ENCODE peak calls at places on chromosomes 6 and 20, in nine cellular contexts. One of them, this sample, is unnamed.

GRCh38 chr20:9617940-9618339 is 103.5 kb downstream of the LAMP5 start:
- DNase-seq in HCT116: peak
- DNase-seq in HS-27A: no peak
- DNase-seq in NCI-H1105 treated with DMSO at 0.1 percent for 48 hours: peak
- DNase-seq in NCI-H510A treated with DMSO at 0.1 percent for 48 hours: peak
- DNase-seq in stimulated activated CD4-positive, alpha-beta T cell treated with anti-CD3 and anti-CD28 coated beads, Interleukin-12 subunit alpha, Interleukin-12 subunit beta, amount 100 ng/mL, for 4 hours: no peak
- DNase-seq in CD14-positive monocyte: no peak
- DNase-seq in Calu3: peak
- DNase-seq in uterus: no peak
- DNase-seq in this sample: no peak

GRCh38 chr6:170093276-170093657 is 197.6 kb downstream of the DLL1 start:
- DNase-seq in HS-27A: no peak
- DNase-seq in uterus: no peak
- DNase-seq in HCT116: no peak
- DNase-seq in stimulated activated CD4-positive, alpha-beta T cell treated with anti-CD3 and anti-CD28 coated beads, Interleukin-12 subunit alpha, Interleukin-12 subunit beta, amount 100 ng/mL, for 4 hours: no peak
- DNase-seq in NCI-H510A treated with DMSO at 0.1 percent for 48 hours: no peak
- DNase-seq in CD14-positive monocyte: peak
- DNase-seq in Calu3: no peak
- DNase-seq in NCI-H1105 treated with DMSO at 0.1 percent for 48 hours: no peak
- DNase-seq in this sample: no peak

GRCh38 chr6:144630857-144631256 is 345.7 kb downstream of the UTRN start:
- DNase-seq in stimulated activated CD4-positive, alpha-beta T cell treated with anti-CD3 and anti-CD28 coated beads, Interleukin-12 subunit alpha, Interleukin-12 subunit beta, amount 100 ng/mL, for 4 hours: no peak
- DNase-seq in NCI-H1105 treated with DMSO at 0.1 percent for 48 hours: no peak
- DNase-seq in CD14-positive monocyte: no peak
- DNase-seq in NCI-H510A treated with DMSO at 0.1 percent for 48 hours: no peak
- DNase-seq in uterus: no peak
- DNase-seq in HS-27A: no peak
- DNase-seq in HCT116: no peak
- DNase-seq in Calu3: no peak
- DNase-seq in this sample: no peak

GRCh38 chr6:129686941-129687627 is 22.9 kb downstream of the ARHGAP18 start:
- DNase-seq in CD14-positive monocyte: peak
- DNase-seq in HS-27A: no peak
- DNase-seq in NCI-H510A treated with DMSO at 0.1 percent for 48 hours: no peak
- DNase-seq in uterus: no peak
- DNase-seq in NCI-H1105 treated with DMSO at 0.1 percent for 48 hours: no peak
- DNase-seq in stimulated activated CD4-positive, alpha-beta T cell treated with anti-CD3 and anti-CD28 coated beads, Interleukin-12 subunit alpha, Interleukin-12 subunit beta, amount 100 ng/mL, for 4 hours: no peak
- DNase-seq in HCT116: no peak
- DNase-seq in Calu3: no peak
- DNase-seq in this sample: peak

GRCh38 chr6:44297063-44298038 is 15.8 kb downstream of the AARS2 start:
- DNase-seq in NCI-H1105 treated with DMSO at 0.1 percent for 48 hours: peak
- DNase-seq in stimulated activated CD4-positive, alpha-beta T cell treated with anti-CD3 and anti-CD28 coated beads, Interleukin-12 subunit alpha, Interleukin-12 subunit beta, amount 100 ng/mL, for 4 hours: peak
- DNase-seq in uterus: no peak
- DNase-seq in NCI-H510A treated with DMSO at 0.1 percent for 48 hours: peak
- DNase-seq in Calu3: peak
- DNase-seq in HCT116: no peak
- DNase-seq in CD14-positive monocyte: peak
- DNase-seq in HS-27A: no peak
- DNase-seq in this sample: peak

GRCh38 chr6:36040958-36041357 is 13.3 kb downstream of the MAPK14 start:
- DNase-seq in Calu3: no peak
- DNase-seq in uterus: no peak
- DNase-seq in stimulated activated CD4-positive, alpha-beta T cell treated with anti-CD3 and anti-CD28 coated beads, Interleukin-12 subunit alpha, Interleukin-12 subunit beta, amount 100 ng/mL, for 4 hours: no peak
- DNase-seq in NCI-H510A treated with DMSO at 0.1 percent for 48 hours: no peak
- DNase-seq in CD14-positive monocyte: no peak
- DNase-seq in HS-27A: no peak
- DNase-seq in NCI-H1105 treated with DMSO at 0.1 percent for 48 hours: no peak
- DNase-seq in HCT116: no peak
- DNase-seq in this sample: no peak

GRCh38 chr20:63897978-63898561 is 3.1 kb downstream of the DNAJC5 start:
- DNase-seq in CD14-positive monocyte: no peak
- DNase-seq in NCI-H510A treated with DMSO at 0.1 percent for 48 hours: no peak
- DNase-seq in NCI-H1105 treated with DMSO at 0.1 percent for 48 hours: no peak
- DNase-seq in HCT116: no peak
- DNase-seq in Calu3: no peak
- DNase-seq in HS-27A: no peak
- DNase-seq in uterus: no peak
- DNase-seq in stimulated activated CD4-positive, alpha-beta T cell treated with anti-CD3 and anti-CD28 coated beads, Interleukin-12 subunit alpha, Interleukin-12 subunit beta, amount 100 ng/mL, for 4 hours: no peak
- DNase-seq in this sample: no peak

GRCh38 chr6:82840571-82840970 is 225.1 kb downstream of the UBE3D start:
- DNase-seq in NCI-H510A treated with DMSO at 0.1 percent for 48 hours: no peak
- DNase-seq in NCI-H1105 treated with DMSO at 0.1 percent for 48 hours: no peak
- DNase-seq in uterus: no peak
- DNase-seq in HS-27A: no peak
- DNase-seq in CD14-positive monocyte: no peak
- DNase-seq in Calu3: no peak
- DNase-seq in HCT116: no peak
- DNase-seq in stimulated activated CD4-positive, alpha-beta T cell treated with anti-CD3 and anti-CD28 coated beads, Interleukin-12 subunit alpha, Interleukin-12 subunit beta, amount 100 ng/mL, for 4 hours: no peak
- DNase-seq in this sample: no peak

GRCh38 chr6:147779624-147780023 is 271.1 kb downstream of the SAMD5 start:
- DNase-seq in HS-27A: no peak
- DNase-seq in Calu3: no peak
- DNase-seq in stimulated activated CD4-positive, alpha-beta T cell treated with anti-CD3 and anti-CD28 coated beads, Interleukin-12 subunit alpha, Interleukin-12 subunit beta, amount 100 ng/mL, for 4 hours: no peak
- DNase-seq in uterus: no peak
- DNase-seq in NCI-H510A treated with DMSO at 0.1 percent for 48 hours: no peak
- DNase-seq in NCI-H1105 treated with DMSO at 0.1 percent for 48 hours: no peak
- DNase-seq in CD14-positive monocyte: no peak
- DNase-seq in HCT116: no peak
- DNase-seq in this sample: no peak

GRCh38 chr6:36863670-36864540 is 10.7 kb downstream of the PPIL1 start:
- DNase-seq in CD14-positive monocyte: no peak
- DNase-seq in HS-27A: no peak
- DNase-seq in uterus: no peak
- DNase-seq in NCI-H1105 treated with DMSO at 0.1 percent for 48 hours: no peak
- DNase-seq in stimulated activated CD4-positive, alpha-beta T cell treated with anti-CD3 and anti-CD28 coated beads, Interleukin-12 subunit alpha, Interleukin-12 subunit beta, amount 100 ng/mL, for 4 hours: no peak
- DNase-seq in NCI-H510A treated with DMSO at 0.1 percent for 48 hours: no peak
- DNase-seq in HCT116: no peak
- DNase-seq in Calu3: no peak
- DNase-seq in this sample: no peak

GRCh38 chr20:37775200-37775599 is 81.4 kb downstream of the CTNNBL1 start:
- DNase-seq in Calu3: no peak
- DNase-seq in NCI-H1105 treated with DMSO at 0.1 percent for 48 hours: no peak
- DNase-seq in HS-27A: no peak
- DNase-seq in stimulated activated CD4-positive, alpha-beta T cell treated with anti-CD3 and anti-CD28 coated beads, Interleukin-12 subunit alpha, Interleukin-12 subunit beta, amount 100 ng/mL, for 4 hours: no peak
- DNase-seq in NCI-H510A treated with DMSO at 0.1 percent for 48 hours: no peak
- DNase-seq in CD14-positive monocyte: no peak
- DNase-seq in HCT116: no peak
- DNase-seq in uterus: no peak
- DNase-seq in this sample: no peak

GRCh38 chr6:132764370-132764769 is 6.7 kb upstream of the VNN2 start:
- DNase-seq in stimulated activated CD4-positive, alpha-beta T cell treated with anti-CD3 and anti-CD28 coated beads, Interleukin-12 subunit alpha, Interleukin-12 subunit beta, amount 100 ng/mL, for 4 hours: no peak
- DNase-seq in uterus: peak
- DNase-seq in HCT116: no peak
- DNase-seq in NCI-H510A treated with DMSO at 0.1 percent for 48 hours: no peak
- DNase-seq in HS-27A: peak
- DNase-seq in CD14-positive monocyte: no peak
- DNase-seq in NCI-H1105 treated with DMSO at 0.1 percent for 48 hours: no peak
- DNase-seq in Calu3: peak
- DNase-seq in this sample: no peak

GRCh38 chr6:11653028-11653583 is 115.6 kb downstream of the TMEM170B start:
- DNase-seq in HCT116: no peak
- DNase-seq in Calu3: peak
- DNase-seq in HS-27A: peak
- DNase-seq in CD14-positive monocyte: peak
- DNase-seq in NCI-H510A treated with DMSO at 0.1 percent for 48 hours: no peak
- DNase-seq in NCI-H1105 treated with DMSO at 0.1 percent for 48 hours: no peak
- DNase-seq in uterus: peak
- DNase-seq in stimulated activated CD4-positive, alpha-beta T cell treated with anti-CD3 and anti-CD28 coated beads, Interleukin-12 subunit alpha, Interleukin-12 subunit beta, amount 100 ng/mL, for 4 hours: peak
- DNase-seq in this sample: peak

GRCh38 chr20:35363190-35363589 is 48.6 kb downstream of the UQCC1 start:
- DNase-seq in Calu3: no peak
- DNase-seq in HCT116: no peak
- DNase-seq in uterus: no peak
- DNase-seq in HS-27A: no peak
- DNase-seq in stimulated activated CD4-positive, alpha-beta T cell treated with anti-CD3 and anti-CD28 coated beads, Interleukin-12 subunit alpha, Interleukin-12 subunit beta, amount 100 ng/mL, for 4 hours: no peak
- DNase-seq in NCI-H510A treated with DMSO at 0.1 percent for 48 hours: no peak
- DNase-seq in NCI-H1105 treated with DMSO at 0.1 percent for 48 hours: no peak
- DNase-seq in CD14-positive monocyte: no peak
- DNase-seq in this sample: no peak

GRCh38 chr6:57221936-57222683 is at the start of gene RAB23:
- DNase-seq in NCI-H510A treated with DMSO at 0.1 percent for 48 hours: peak
- DNase-seq in HCT116: peak
- DNase-seq in HS-27A: peak
- DNase-seq in stimulated activated CD4-positive, alpha-beta T cell treated with anti-CD3 and anti-CD28 coated beads, Interleukin-12 subunit alpha, Interleukin-12 subunit beta, amount 100 ng/mL, for 4 hours: peak
- DNase-seq in CD14-positive monocyte: peak
- DNase-seq in uterus: peak
- DNase-seq in NCI-H1105 treated with DMSO at 0.1 percent for 48 hours: peak
- DNase-seq in Calu3: peak
- DNase-seq in this sample: peak

GRCh38 chr20:13898012-13898612 is 92.3 kb downstream of the SEL1L2 start:
- DNase-seq in NCI-H1105 treated with DMSO at 0.1 percent for 48 hours: no peak
- DNase-seq in HS-27A: no peak
- DNase-seq in NCI-H510A treated with DMSO at 0.1 percent for 48 hours: no peak
- DNase-seq in uterus: no peak
- DNase-seq in stimulated activated CD4-positive, alpha-beta T cell treated with anti-CD3 and anti-CD28 coated beads, Interleukin-12 subunit alpha, Interleukin-12 subunit beta, amount 100 ng/mL, for 4 hours: no peak
- DNase-seq in HCT116: peak
- DNase-seq in CD14-positive monocyte: no peak
- DNase-seq in Calu3: peak
- DNase-seq in this sample: no peak

GRCh38 chr6:169162968-169163903 is 90.4 kb downstream of the THBS2 start:
- DNase-seq in CD14-positive monocyte: no peak
- DNase-seq in NCI-H1105 treated with DMSO at 0.1 percent for 48 hours: no peak
- DNase-seq in HS-27A: peak
- DNase-seq in uterus: no peak
- DNase-seq in NCI-H510A treated with DMSO at 0.1 percent for 48 hours: no peak
- DNase-seq in Calu3: peak
- DNase-seq in stimulated activated CD4-positive, alpha-beta T cell treated with anti-CD3 and anti-CD28 coated beads, Interleukin-12 subunit alpha, Interleukin-12 subunit beta, amount 100 ng/mL, for 4 hours: no peak
- DNase-seq in HCT116: peak
- DNase-seq in this sample: no peak

GRCh38 chr6:144897441-144897921 is 612.3 kb downstream of the UTRN start:
- DNase-seq in HS-27A: peak
- DNase-seq in Calu3: peak
- DNase-seq in uterus: no peak
- DNase-seq in NCI-H510A treated with DMSO at 0.1 percent for 48 hours: no peak
- DNase-seq in stimulated activated CD4-positive, alpha-beta T cell treated with anti-CD3 and anti-CD28 coated beads, Interleukin-12 subunit alpha, Interleukin-12 subunit beta, amount 100 ng/mL, for 4 hours: no peak
- DNase-seq in HCT116: peak
- DNase-seq in NCI-H1105 treated with DMSO at 0.1 percent for 48 hours: no peak
- DNase-seq in CD14-positive monocyte: no peak
- DNase-seq in this sample: no peak

GRCh38 chr6:152257581-152257980 is 379.6 kb downstream of the SYNE1 start:
- DNase-seq in CD14-positive monocyte: no peak
- DNase-seq in Calu3: no peak
- DNase-seq in HS-27A: no peak
- DNase-seq in uterus: no peak
- DNase-seq in NCI-H1105 treated with DMSO at 0.1 percent for 48 hours: no peak
- DNase-seq in stimulated activated CD4-positive, alpha-beta T cell treated with anti-CD3 and anti-CD28 coated beads, Interleukin-12 subunit alpha, Interleukin-12 subunit beta, amount 100 ng/mL, for 4 hours: no peak
- DNase-seq in HCT116: no peak
- DNase-seq in NCI-H510A treated with DMSO at 0.1 percent for 48 hours: no peak
- DNase-seq in this sample: no peak

GRCh38 chr6:25655746-25656145 is 3.7 kb downstream of the SCGN start:
- DNase-seq in uterus: no peak
- DNase-seq in NCI-H510A treated with DMSO at 0.1 percent for 48 hours: no peak
- DNase-seq in HCT116: no peak
- DNase-seq in NCI-H1105 treated with DMSO at 0.1 percent for 48 hours: no peak
- DNase-seq in stimulated activated CD4-positive, alpha-beta T cell treated with anti-CD3 and anti-CD28 coated beads, Interleukin-12 subunit alpha, Interleukin-12 subunit beta, amount 100 ng/mL, for 4 hours: no peak
- DNase-seq in Calu3: no peak
- DNase-seq in HS-27A: no peak
- DNase-seq in CD14-positive monocyte: no peak
- DNase-seq in this sample: no peak

GRCh38 chr6:164258421-164258820 is 843.9 kb downstream of the QKI start:
- DNase-seq in stimulated activated CD4-positive, alpha-beta T cell treated with anti-CD3 and anti-CD28 coated beads, Interleukin-12 subunit alpha, Interleukin-12 subunit beta, amount 100 ng/mL, for 4 hours: no peak
- DNase-seq in HS-27A: no peak
- DNase-seq in uterus: no peak
- DNase-seq in NCI-H510A treated with DMSO at 0.1 percent for 48 hours: no peak
- DNase-seq in HCT116: no peak
- DNase-seq in NCI-H1105 treated with DMSO at 0.1 percent for 48 hours: no peak
- DNase-seq in CD14-positive monocyte: no peak
- DNase-seq in Calu3: no peak
- DNase-seq in this sample: no peak

GRCh38 chr6:116764961-116765841 is at the start of gene FAM162B:
- DNase-seq in uterus: peak
- DNase-seq in NCI-H1105 treated with DMSO at 0.1 percent for 48 hours: no peak
- DNase-seq in HCT116: no peak
- DNase-seq in CD14-positive monocyte: no peak
- DNase-seq in stimulated activated CD4-positive, alpha-beta T cell treated with anti-CD3 and anti-CD28 coated beads, Interleukin-12 subunit alpha, Interleukin-12 subunit beta, amount 100 ng/mL, for 4 hours: no peak
- DNase-seq in Calu3: peak
- DNase-seq in HS-27A: no peak
- DNase-seq in NCI-H510A treated with DMSO at 0.1 percent for 48 hours: no peak
- DNase-seq in this sample: peak

GRCh38 chr6:146913842-146914562 is 290.2 kb upstream of the STXBP5 start:
- DNase-seq in HCT116: peak
- DNase-seq in uterus: peak
- DNase-seq in stimulated activated CD4-positive, alpha-beta T cell treated with anti-CD3 and anti-CD28 coated beads, Interleukin-12 subunit alpha, Interleukin-12 subunit beta, amount 100 ng/mL, for 4 hours: no peak
- DNase-seq in Calu3: peak
- DNase-seq in HS-27A: peak
- DNase-seq in CD14-positive monocyte: peak
- DNase-seq in NCI-H1105 treated with DMSO at 0.1 percent for 48 hours: no peak
- DNase-seq in NCI-H510A treated with DMSO at 0.1 percent for 48 hours: no peak
- DNase-seq in this sample: peak

GRCh38 chr20:64136004-64136710 is 28.1 kb upstream of the MYT1 start:
- DNase-seq in NCI-H1105 treated with DMSO at 0.1 percent for 48 hours: no peak
- DNase-seq in uterus: no peak
- DNase-seq in Calu3: no peak
- DNase-seq in HS-27A: no peak
- DNase-seq in HCT116: no peak
- DNase-seq in NCI-H510A treated with DMSO at 0.1 percent for 48 hours: no peak
- DNase-seq in CD14-positive monocyte: no peak
- DNase-seq in stimulated activated CD4-positive, alpha-beta T cell treated with anti-CD3 and anti-CD28 coated beads, Interleukin-12 subunit alpha, Interleukin-12 subunit beta, amount 100 ng/mL, for 4 hours: no peak
- DNase-seq in this sample: no peak

GRCh38 chr20:16111853-16112412 is 461.3 kb downstream of the KIF16B start:
- DNase-seq in CD14-positive monocyte: no peak
- DNase-seq in HS-27A: no peak
- DNase-seq in HCT116: no peak
- DNase-seq in NCI-H1105 treated with DMSO at 0.1 percent for 48 hours: peak
- DNase-seq in stimulated activated CD4-positive, alpha-beta T cell treated with anti-CD3 and anti-CD28 coated beads, Interleukin-12 subunit alpha, Interleukin-12 subunit beta, amount 100 ng/mL, for 4 hours: no peak
- DNase-seq in uterus: no peak
- DNase-seq in NCI-H510A treated with DMSO at 0.1 percent for 48 hours: no peak
- DNase-seq in Calu3: no peak
- DNase-seq in this sample: no peak

This sample was measured in activated CD4-positive, alpha-beta T cell treated with anti-CD3 and anti-CD28 coated beads, Interleukin-2, amount 50 U/mL, for 48 hours.